ENCODE peak calls at places on chromosomes 6 and 20, in five cellular contexts. E is IMR-90, I is SK-N-SH, N is K562, X is GM12878. A is an unnamed sample.

GRCh38 chr20:15836634-15837033 is 736.6 kb downstream of the KIF16B start:
- DNase-seq in I (no peak), E (no peak), N (no peak), X (no peak), A (no peak)

GRCh38 chr20:60345106-60345505 is 386.9 kb downstream of the CDH26 start:
- DNase-seq in E (no peak), X (no peak), N (no peak), I (peak; percentile 27), A (no peak)

GRCh38 chr20:16292227-16292626 is 281.0 kb downstream of the KIF16B start:
- DNase-seq in E (peak; percentile 14), I (no peak), X (no peak), N (no peak), A (no peak)

GRCh38 chr6:104414723-104415122 is 445.0 kb downstream of the HACE1 start:
- DNase-seq in E (no peak), I (no peak), X (no peak), N (no peak), A (no peak)

GRCh38 chr6:1636971-1637871 is 27.5 kb downstream of the FOXC1 start:
- DNase-seq in E (peak; percentile 60), X (no peak), I (no peak), N (no peak), A (no peak)

GRCh38 chr20:47262365-47263013 is 94.0 kb downstream of the ZMYND8 start:
- DNase-seq in N (no peak), I (peak; percentile 51), X (peak; percentile 84), E (no peak), A (no peak)

GRCh38 chr6:142800240-142800639 is 144.7 kb downstream of the HIVEP2 start:
- DNase-seq in N (no peak), E (peak; percentile 37), X (no peak), I (no peak), A (no peak)

GRCh38 chr20:57680131-57680716 is 29.6 kb downstream of the PMEPA1 start:
- DNase-seq in X (peak; percentile 86), I (no peak), N (no peak), E (no peak), A (no peak)

GRCh38 chr6:63094947-63095346 is 116.3 kb upstream of the FKBP1C start:
- DNase-seq in E (no peak), N (no peak), I (no peak), X (no peak), A (no peak)

DNA sequence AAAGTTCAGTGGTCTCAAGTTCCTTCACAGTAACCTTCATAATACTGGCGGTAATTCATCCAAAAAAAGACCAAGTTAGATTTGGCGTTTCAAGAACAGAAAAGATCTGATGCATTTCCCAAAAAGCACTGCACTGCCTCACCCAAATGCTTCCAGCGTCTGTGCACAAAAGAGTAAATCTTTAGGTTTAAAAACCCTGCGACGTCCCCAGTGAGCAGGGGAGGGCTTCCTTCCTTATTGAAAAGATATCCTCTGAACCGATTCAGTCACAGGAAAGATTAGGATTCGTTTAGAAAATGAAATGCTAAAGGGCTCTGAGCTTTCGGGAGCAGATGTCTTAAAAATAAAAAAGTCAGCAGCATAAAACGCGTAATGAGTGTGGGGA is 654 bp downstream of the TBC1D7 start:
- DNase-seq in N (peak; percentile 30), X (no peak), I (no peak), E (no peak), A (no peak)
- TF ChIP-seq MXI1 in N (no peak), X (no peak), I (no peak), E (no peak), A (no peak)

GRCh38 chr6:111745186-111745585 is 128.1 kb downstream of the FYN start:
- DNase-seq in E (peak; percentile 44), X (no peak), I (no peak), N (no peak), A (no peak)

GRCh38 chr6:111745636-111746035 is 127.6 kb downstream of the FYN start:
- DNase-seq in I (no peak), E (no peak), X (no peak), N (no peak), A (no peak)

GRCh38 chr6:111741177-111741952 is 131.9 kb downstream of the FYN start:
- DNase-seq in E (no peak), N (no peak), X (peak; percentile 94), I (no peak), A (no peak)

GRCh38 chr6:111743318-111743717 is 129.9 kb downstream of the FYN start:
- DNase-seq in N (no peak), X (no peak), I (no peak), E (no peak), A (no peak)

DNA sequence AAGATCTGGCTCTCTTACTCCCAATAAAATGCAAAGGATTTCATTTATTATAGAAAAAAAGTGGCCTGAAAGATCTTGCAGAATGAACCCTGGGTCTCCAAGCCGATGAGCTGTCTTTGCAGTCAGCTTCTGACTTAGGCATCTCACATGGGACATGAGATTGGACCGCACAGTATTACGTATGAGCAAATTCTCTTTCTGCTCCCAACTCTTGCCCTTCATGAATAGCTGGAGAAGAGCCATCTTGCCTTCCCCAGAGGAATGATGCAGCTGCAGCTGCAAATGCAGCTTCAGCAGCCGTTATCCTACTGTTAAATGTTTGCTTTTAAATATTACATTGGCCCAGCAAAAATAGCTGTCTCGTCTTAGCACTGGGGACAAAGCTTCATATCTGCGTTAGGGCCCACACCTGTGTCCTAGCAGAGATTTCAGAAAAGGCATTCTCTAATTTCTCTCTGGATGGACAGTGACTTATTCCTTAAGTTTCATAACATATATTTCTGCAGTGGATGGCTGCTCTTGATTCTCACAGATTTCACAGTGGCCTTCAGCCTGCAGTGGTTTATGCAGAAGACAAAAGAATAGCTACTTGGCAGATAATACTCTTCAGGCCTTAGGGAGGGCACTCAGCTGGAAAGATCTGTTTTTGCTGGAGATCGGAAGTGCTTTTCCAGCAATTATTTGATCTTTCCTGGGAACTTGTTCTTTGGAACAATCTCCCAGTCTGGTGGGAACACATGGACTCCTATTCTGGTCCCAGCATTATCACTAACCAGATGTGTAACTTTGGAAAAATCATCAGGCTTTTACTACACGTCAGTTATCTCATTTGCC is 129.2 kb downstream of the FYN start:
- DNase-seq in X (no peak), I (peak; percentile 44), N (no peak), E (peak; percentile 90), A (no peak)
- TF ChIP-seq MXI1 in X (no peak), I (peak; percentile 23), N (no peak), E (no peak), A (no peak)

DNA sequence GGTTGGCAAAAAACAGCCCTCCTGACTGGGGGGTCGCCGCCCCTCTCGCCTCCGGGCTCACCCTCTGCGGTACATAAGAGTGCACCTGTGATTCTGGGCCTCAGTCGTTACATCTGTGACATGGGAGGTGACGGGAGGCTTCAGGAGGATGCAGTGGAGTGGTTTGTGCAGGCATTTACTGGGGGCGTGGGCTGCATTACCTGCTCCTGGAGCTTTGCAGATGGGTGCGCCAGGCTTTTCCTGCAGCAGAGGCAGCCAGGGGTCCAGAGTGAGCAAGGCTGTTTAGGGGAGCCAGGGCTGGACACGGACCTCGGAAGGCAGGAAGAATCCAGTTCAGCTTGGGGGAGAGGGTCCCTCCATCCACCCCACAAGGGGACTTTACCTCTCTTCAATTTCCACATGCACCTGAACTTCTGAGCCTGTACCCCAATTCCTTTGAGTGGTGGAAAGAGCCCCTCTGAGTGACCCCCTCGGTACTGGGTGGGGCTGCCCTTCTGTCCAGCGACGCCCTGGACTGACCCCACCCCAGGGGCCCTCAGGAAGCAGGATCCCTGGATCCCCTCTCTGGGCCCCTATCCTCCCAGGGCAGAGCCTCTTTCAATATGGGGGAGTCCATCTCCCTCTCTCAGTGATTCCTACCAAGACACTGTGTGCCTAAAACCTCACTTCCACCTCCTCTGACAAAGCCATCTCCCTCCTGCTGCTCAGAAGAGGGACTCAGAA is 134.0 kb downstream of the TAF4 start:
- DNase-seq in I (no peak), E (no peak), X (no peak), N (no peak), A (no peak)
- TF ChIP-seq MXI1 in I (no peak), E (no peak), X (no peak), N (no peak), A (no peak)

GRCh38 chr20:61942526-61942925 is 123.2 kb downstream of the TAF4 start:
- DNase-seq in E (no peak), X (no peak), N (no peak), I (no peak), A (no peak)
- TF ChIP-seq MXI1 in E (no peak), X (no peak), N (no peak), I (no peak), A (no peak)